ENCODE peak calls at places on chromosomes 1 and 21, in seven cellular contexts. One of them, this sample, is unnamed.
A peak's percentile ranks its signal among the peaks of the same experiment; 100 is the strongest.

GRCh38 chr1:226457307-226457712 is 49.4 kb upstream of the PARP1 start:
- DNase-seq in activated T-helper 1 cell treated with anti-CD3 and anti-CD28 coated beads, Interleukin-2, amount 50 U/mL, for 16 hours: peak; percentile 20
- DNase-seq in activated CD8-positive, alpha-beta memory T cell treated with anti-CD3 and anti-CD28 coated beads for 24 hours: peak; percentile 82
- DNase-seq in WTC11: peak; percentile 62
- DNase-seq in amniotic stem cell: no peak
- DNase-seq in nephron progenitor cell: no peak
- DNase-seq in activated CD4-positive, CD25-positive, alpha-beta regulatory T cell: no peak
- DNase-seq in this sample: no peak

GRCh38 chr1:246691622-246692495 is 32.4 kb upstream of the SCCPDH start:
- DNase-seq in activated CD8-positive, alpha-beta memory T cell treated with anti-CD3 and anti-CD28 coated beads for 24 hours: no peak
- DNase-seq in activated T-helper 1 cell treated with anti-CD3 and anti-CD28 coated beads, Interleukin-2, amount 50 U/mL, for 16 hours: no peak
- DNase-seq in amniotic stem cell: no peak
- DNase-seq in activated CD4-positive, CD25-positive, alpha-beta regulatory T cell: no peak
- DNase-seq in nephron progenitor cell: no peak
- DNase-seq in WTC11: no peak
- DNase-seq in this sample: no peak

GRCh38 chr1:212518188-212518951 is 85.7 kb downstream of the NENF start:
- DNase-seq in activated T-helper 1 cell treated with anti-CD3 and anti-CD28 coated beads, Interleukin-2, amount 50 U/mL, for 16 hours: no peak
- DNase-seq in activated CD4-positive, CD25-positive, alpha-beta regulatory T cell: no peak
- DNase-seq in activated CD8-positive, alpha-beta memory T cell treated with anti-CD3 and anti-CD28 coated beads for 24 hours: no peak
- DNase-seq in WTC11: no peak
- DNase-seq in amniotic stem cell: no peak
- DNase-seq in nephron progenitor cell: no peak
- DNase-seq in this sample: no peak

GRCh38 chr1:58104960-58105359 is 441.6 kb downstream of the OMA1 start:
- DNase-seq in activated T-helper 1 cell treated with anti-CD3 and anti-CD28 coated beads, Interleukin-2, amount 50 U/mL, for 16 hours: no peak
- DNase-seq in activated CD8-positive, alpha-beta memory T cell treated with anti-CD3 and anti-CD28 coated beads for 24 hours: no peak
- DNase-seq in nephron progenitor cell: no peak
- DNase-seq in WTC11: no peak
- DNase-seq in amniotic stem cell: no peak
- DNase-seq in activated CD4-positive, CD25-positive, alpha-beta regulatory T cell: no peak
- DNase-seq in this sample: no peak

GRCh38 chr1:24105368-24106160 is 6.4 kb downstream of the MYOM3 start:
- DNase-seq in activated CD8-positive, alpha-beta memory T cell treated with anti-CD3 and anti-CD28 coated beads for 24 hours: no peak
- DNase-seq in activated CD4-positive, CD25-positive, alpha-beta regulatory T cell: no peak
- DNase-seq in WTC11: no peak
- DNase-seq in amniotic stem cell: no peak
- DNase-seq in nephron progenitor cell: no peak
- DNase-seq in activated T-helper 1 cell treated with anti-CD3 and anti-CD28 coated beads, Interleukin-2, amount 50 U/mL, for 16 hours: no peak
- DNase-seq in this sample: no peak

GRCh38 chr1:217911908-217912307 is 280.8 kb downstream of the SPATA17 start:
- DNase-seq in activated CD4-positive, CD25-positive, alpha-beta regulatory T cell: no peak
- DNase-seq in activated T-helper 1 cell treated with anti-CD3 and anti-CD28 coated beads, Interleukin-2, amount 50 U/mL, for 16 hours: no peak
- DNase-seq in nephron progenitor cell: no peak
- DNase-seq in amniotic stem cell: no peak
- DNase-seq in WTC11: peak; percentile 54
- DNase-seq in activated CD8-positive, alpha-beta memory T cell treated with anti-CD3 and anti-CD28 coated beads for 24 hours: no peak
- DNase-seq in this sample: no peak

GRCh38 chr21:41615613-41616012 is 107.7 kb upstream of the TMPRSS2 start:
- DNase-seq in activated CD4-positive, CD25-positive, alpha-beta regulatory T cell: no peak
- DNase-seq in nephron progenitor cell: no peak
- DNase-seq in WTC11: no peak
- DNase-seq in activated CD8-positive, alpha-beta memory T cell treated with anti-CD3 and anti-CD28 coated beads for 24 hours: no peak
- DNase-seq in activated T-helper 1 cell treated with anti-CD3 and anti-CD28 coated beads, Interleukin-2, amount 50 U/mL, for 16 hours: no peak
- DNase-seq in amniotic stem cell: peak; percentile 76
- DNase-seq in this sample: no peak

GRCh38 chr1:203629509-203630082 is 3.0 kb downstream of the ATP2B4 start:
- DNase-seq in amniotic stem cell: no peak
- DNase-seq in activated CD4-positive, CD25-positive, alpha-beta regulatory T cell: no peak
- DNase-seq in WTC11: peak; percentile 71
- DNase-seq in activated CD8-positive, alpha-beta memory T cell treated with anti-CD3 and anti-CD28 coated beads for 24 hours: peak; percentile 84
- DNase-seq in activated T-helper 1 cell treated with anti-CD3 and anti-CD28 coated beads, Interleukin-2, amount 50 U/mL, for 16 hours: no peak
- DNase-seq in nephron progenitor cell: peak; percentile 82
- DNase-seq in this sample: peak; percentile 85

GRCh38 chr1:45883633-45884032 is 80.2 kb downstream of the MAST2 start:
- DNase-seq in amniotic stem cell: no peak
- DNase-seq in activated T-helper 1 cell treated with anti-CD3 and anti-CD28 coated beads, Interleukin-2, amount 50 U/mL, for 16 hours: no peak
- DNase-seq in activated CD4-positive, CD25-positive, alpha-beta regulatory T cell: no peak
- DNase-seq in nephron progenitor cell: no peak
- DNase-seq in activated CD8-positive, alpha-beta memory T cell treated with anti-CD3 and anti-CD28 coated beads for 24 hours: no peak
- DNase-seq in WTC11: no peak
- DNase-seq in this sample: no peak

GRCh38 chr21:45019076-45019886 is 55.1 kb upstream of the ADARB1 start:
- DNase-seq in activated CD4-positive, CD25-positive, alpha-beta regulatory T cell: no peak
- DNase-seq in WTC11: peak; percentile 33
- DNase-seq in activated T-helper 1 cell treated with anti-CD3 and anti-CD28 coated beads, Interleukin-2, amount 50 U/mL, for 16 hours: no peak
- DNase-seq in activated CD8-positive, alpha-beta memory T cell treated with anti-CD3 and anti-CD28 coated beads for 24 hours: no peak
- DNase-seq in amniotic stem cell: no peak
- DNase-seq in nephron progenitor cell: peak; percentile 61
- DNase-seq in this sample: no peak

GRCh38 chr1:65149753-65150463 is 1.9 kb downstream of the AK4 start:
- DNase-seq in activated T-helper 1 cell treated with anti-CD3 and anti-CD28 coated beads, Interleukin-2, amount 50 U/mL, for 16 hours: no peak
- DNase-seq in activated CD8-positive, alpha-beta memory T cell treated with anti-CD3 and anti-CD28 coated beads for 24 hours: no peak
- DNase-seq in amniotic stem cell: no peak
- DNase-seq in nephron progenitor cell: no peak
- DNase-seq in WTC11: no peak
- DNase-seq in activated CD4-positive, CD25-positive, alpha-beta regulatory T cell: no peak
- DNase-seq in this sample: no peak

GRCh38 chr1:20248954-20249612 is 41.6 kb upstream of the VWA5B1 start:
- DNase-seq in nephron progenitor cell: no peak
- DNase-seq in amniotic stem cell: no peak
- DNase-seq in activated CD4-positive, CD25-positive, alpha-beta regulatory T cell: no peak
- DNase-seq in activated CD8-positive, alpha-beta memory T cell treated with anti-CD3 and anti-CD28 coated beads for 24 hours: no peak
- DNase-seq in WTC11: no peak
- DNase-seq in activated T-helper 1 cell treated with anti-CD3 and anti-CD28 coated beads, Interleukin-2, amount 50 U/mL, for 16 hours: no peak
- DNase-seq in this sample: no peak

GRCh38 chr1:201882665-201883132 is 6.0 kb upstream of the SHISA4 start:
- DNase-seq in WTC11: no peak
- DNase-seq in nephron progenitor cell: no peak
- DNase-seq in activated CD4-positive, CD25-positive, alpha-beta regulatory T cell: no peak
- DNase-seq in amniotic stem cell: peak; percentile 32
- DNase-seq in activated T-helper 1 cell treated with anti-CD3 and anti-CD28 coated beads, Interleukin-2, amount 50 U/mL, for 16 hours: no peak
- DNase-seq in activated CD8-positive, alpha-beta memory T cell treated with anti-CD3 and anti-CD28 coated beads for 24 hours: peak; percentile 37
- DNase-seq in this sample: no peak

GRCh38 chr1:66542811-66543767 is 9.1 kb downstream of the SGIP1 start:
- DNase-seq in activated CD4-positive, CD25-positive, alpha-beta regulatory T cell: no peak
- DNase-seq in WTC11: no peak
- DNase-seq in activated CD8-positive, alpha-beta memory T cell treated with anti-CD3 and anti-CD28 coated beads for 24 hours: no peak
- DNase-seq in nephron progenitor cell: no peak
- DNase-seq in activated T-helper 1 cell treated with anti-CD3 and anti-CD28 coated beads, Interleukin-2, amount 50 U/mL, for 16 hours: no peak
- DNase-seq in amniotic stem cell: peak; percentile 18
- DNase-seq in this sample: no peak

GRCh38 chr1:119184972-119185371 is 44.5 kb upstream of the WARS2 start:
- DNase-seq in nephron progenitor cell: no peak
- DNase-seq in amniotic stem cell: no peak
- DNase-seq in activated T-helper 1 cell treated with anti-CD3 and anti-CD28 coated beads, Interleukin-2, amount 50 U/mL, for 16 hours: no peak
- DNase-seq in WTC11: no peak
- DNase-seq in activated CD4-positive, CD25-positive, alpha-beta regulatory T cell: no peak
- DNase-seq in activated CD8-positive, alpha-beta memory T cell treated with anti-CD3 and anti-CD28 coated beads for 24 hours: no peak
- DNase-seq in this sample: no peak

GRCh38 chr1:94783342-94784264 is 36.6 kb upstream of the SLC44A3 start:
- DNase-seq in activated CD8-positive, alpha-beta memory T cell treated with anti-CD3 and anti-CD28 coated beads for 24 hours: no peak
- DNase-seq in amniotic stem cell: no peak
- DNase-seq in WTC11: no peak
- DNase-seq in activated CD4-positive, CD25-positive, alpha-beta regulatory T cell: no peak
- DNase-seq in activated T-helper 1 cell treated with anti-CD3 and anti-CD28 coated beads, Interleukin-2, amount 50 U/mL, for 16 hours: no peak
- DNase-seq in nephron progenitor cell: no peak
- DNase-seq in this sample: no peak

GRCh38 chr21:42201615-42202161 is 17.3 kb upstream of the ABCG1 start:
- DNase-seq in amniotic stem cell: no peak
- DNase-seq in nephron progenitor cell: no peak
- DNase-seq in activated CD8-positive, alpha-beta memory T cell treated with anti-CD3 and anti-CD28 coated beads for 24 hours: peak; percentile 55
- DNase-seq in activated CD4-positive, CD25-positive, alpha-beta regulatory T cell: no peak
- DNase-seq in WTC11: no peak
- DNase-seq in activated T-helper 1 cell treated with anti-CD3 and anti-CD28 coated beads, Interleukin-2, amount 50 U/mL, for 16 hours: no peak
- DNase-seq in this sample: peak; percentile 69

This sample was measured in osteocyte.